ENCODE peak calls at places on chromosomes 4 and X, in eight cellular contexts. S, A, B, U, T, C, D and M are unnamed samples.

GRCh38 chr4:151407466-151408379 is 1.3 kb upstream of the FHIP1A start:
- DNase-seq in S (no peak), A (peak; percentile 16), B (no peak), U (no peak), T (peak; percentile 23), C (peak; percentile 30), D (peak; percentile 66), M (no peak)

GRCh38 chr4:177256950-177257349 is 52.7 kb upstream of the NEIL3 start:
- DNase-seq in S (no peak), A (no peak), B (no peak), U (no peak), T (no peak), C (no peak), D (no peak), M (no peak)

GRCh38 chr4:149145803-149146202 is 669.8 kb downstream of the IQCM start:
- DNase-seq in S (no peak), A (no peak), B (no peak), U (no peak), T (no peak), C (no peak), D (no peak), M (peak; percentile 59)

GRCh38 chr4:98491862-98492554 is 166.4 kb downstream of the TSPAN5 start:
- DNase-seq in S (no peak), A (no peak), B (no peak), U (no peak), T (no peak), C (no peak), D (peak; percentile 29), M (no peak)

GRCh38 chr4:101211146-101211553 is 136.2 kb downstream of the PPP3CA start:
- DNase-seq in S (no peak), A (no peak), B (no peak), U (no peak), T (no peak), C (no peak), D (peak; percentile 73), M (no peak)

GRCh38 chrX:14963447-14964236 is 90.4 kb downstream of the MOSPD2 start:
- DNase-seq in S (no peak), A (no peak), B (no peak), U (peak; percentile 49), T (no peak), C (no peak), D (peak; percentile 90), M (no peak)

GRCh38 chr4:102988429-102989020 is 31.0 kb downstream of the SLC9B1 start:
- DNase-seq in S (no peak), A (no peak), B (no peak), U (no peak), T (no peak), C (no peak), D (no peak), M (no peak)

GRCh38 chrX:139776614-139777013 is 68.6 kb upstream of the MCF2 start:
- DNase-seq in S (no peak), A (no peak), B (no peak), U (no peak), T (no peak), C (no peak), D (no peak), M (no peak)

GRCh38 chrX:78024349-78025108 is 55.1 kb upstream of the PGAM4 start:
- DNase-seq in S (no peak), A (peak; percentile 13), B (no peak), U (peak; percentile 43), T (peak; percentile 11), C (no peak), D (peak; percentile 23), M (no peak)

GRCh38 chr4:42066402-42066801 is 76.1 kb downstream of the SLC30A9 start:
- DNase-seq in S (no peak), A (no peak), B (no peak), U (no peak), T (no peak), C (no peak), D (no peak), M (no peak)

GRCh38 chr4:2432991-2433530 is 14.3 kb downstream of the CFAP99 start:
- DNase-seq in S (peak; percentile 57), A (no peak), B (no peak), U (no peak), T (peak; percentile 62), C (no peak), D (no peak), M (no peak)

GRCh38 chrX:150216716-150217115 is 146.4 kb upstream of the MAMLD1 start:
- DNase-seq in S (no peak), A (no peak), B (no peak), U (no peak), T (no peak), C (no peak), D (no peak), M (no peak)

GRCh38 chr4:128061566-128062536 is 739 bp downstream of the LARP1B start:
- DNase-seq in S (peak; percentile 75), A (peak; percentile 53), B (peak; percentile 65), U (peak; percentile 43), T (peak; percentile 58), C (peak; percentile 78), D (peak; percentile 69), M (no peak)

GRCh38 chr4:127783026-127783769 is 1.1 kb downstream of the HSPA4L start:
- DNase-seq in S (peak; percentile 88), A (peak; percentile 66), B (peak; percentile 75), U (peak; percentile 24), T (peak; percentile 92), C (peak; percentile 77), D (peak; percentile 99), M (no peak)

GRCh38 chrX:119479845-119480244 is 11.6 kb downstream of the SLC25A5 start:
- DNase-seq in S (no peak), A (no peak), B (no peak), U (no peak), T (no peak), C (no peak), D (peak; percentile 63), M (no peak)

GRCh38 chrX:119475389-119476101 is 7.3 kb downstream of the SLC25A5 start:
- DNase-seq in S (no peak), A (no peak), B (no peak), U (no peak), T (no peak), C (no peak), D (no peak), M (no peak)

GRCh38 chrX:119474615-119475388 is 6.6 kb downstream of the SLC25A5 start:
- DNase-seq in S (no peak), A (no peak), B (no peak), U (no peak), T (no peak), C (no peak), D (no peak), M (no peak)

GRCh38 chrX:119478504-119478903 is 10.3 kb downstream of the SLC25A5 start:
- DNase-seq in S (no peak), A (no peak), B (no peak), U (no peak), T (no peak), C (no peak), D (no peak), M (no peak)

GRCh38 chrX:119477812-119478232 is 9.6 kb downstream of the SLC25A5 start:
- DNase-seq in S (peak; percentile 63), A (no peak), B (no peak), U (no peak), T (peak; percentile 63), C (peak; percentile 58), D (no peak), M (no peak)
- H3K4me3 ChIP-seq in S (no peak overlapping the region), A (peak overlapping the region; percentile 35), B (no peak overlapping the region), U (no peak overlapping the region), T (no peak overlapping the region), C (peak overlapping the region; percentile 35), D (no peak overlapping the region), M (no peak overlapping the region)

DNA sequence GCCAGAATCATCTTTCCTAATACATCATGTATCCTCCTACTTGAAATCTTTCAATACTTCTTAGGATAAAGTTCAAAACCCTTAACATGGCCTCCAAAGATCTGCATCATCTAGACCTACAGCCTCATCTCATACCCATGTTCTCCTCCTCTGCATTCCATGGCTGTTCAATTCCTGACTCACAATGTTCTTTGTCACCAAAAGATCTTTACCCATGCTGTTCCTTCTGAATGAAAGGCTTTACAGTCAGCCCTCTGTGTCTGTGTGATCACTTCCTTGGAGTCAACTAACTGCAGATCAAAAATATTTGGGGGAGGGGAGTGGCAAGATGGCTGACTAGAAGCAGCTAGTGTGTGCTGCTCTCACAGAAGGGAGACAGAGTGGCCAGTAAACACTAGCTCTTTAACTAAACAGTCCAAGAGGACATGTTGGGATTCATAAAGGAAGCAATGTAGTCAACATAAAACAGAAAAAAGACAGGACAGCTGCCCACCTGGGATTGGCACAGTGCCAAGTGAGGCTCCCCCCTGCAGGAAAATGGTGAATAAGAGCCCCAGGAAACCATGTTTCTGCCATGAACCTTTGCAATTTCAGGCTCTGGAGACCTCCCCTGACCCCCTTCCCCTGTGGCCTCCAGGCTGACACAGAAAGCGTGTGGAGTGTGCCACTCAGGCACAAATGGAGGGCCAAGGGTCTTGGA is 31.9 kb downstream of the CBR4 start:
- DNase-seq in S (no peak), A (no peak), B (no peak), U (no peak), T (no peak), C (no peak), D (peak; percentile 34), M (peak; percentile 3)
- H3K9me3 ChIP-seq in S (peaks cover 38% of the 10 kb centered on the region), A (peaks cover 46% of the 10 kb centered on the region), B (peaks cover 23% of the 10 kb centered on the region), U (no peaks in the 10 kb centered on the region), T (peaks cover 13% of the 10 kb centered on the region), C (no peaks in the 10 kb centered on the region), D (no peaks in the 10 kb centered on the region), M (no peaks in the 10 kb centered on the region)

DNA sequence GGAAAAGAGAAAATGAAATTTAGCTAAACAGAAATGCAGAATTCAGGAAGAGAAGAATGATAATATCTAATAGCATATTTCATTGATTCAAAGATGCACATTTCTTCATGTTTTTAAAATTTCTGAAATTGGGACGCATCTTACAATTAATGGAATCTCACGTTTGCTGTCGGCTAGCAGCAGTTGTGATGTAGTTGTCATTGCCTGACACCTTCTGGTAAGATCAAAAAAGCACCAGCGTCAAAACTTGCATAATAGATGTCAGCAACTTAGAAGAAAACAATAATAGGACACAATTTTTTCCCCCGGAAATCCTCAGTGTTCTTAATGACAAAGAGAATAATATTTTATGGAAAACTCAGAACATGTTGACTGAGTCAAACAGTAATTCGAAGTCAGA is 29.8 kb upstream of the SLC7A3 start:
- DNase-seq in S (no peak), A (no peak), B (no peak), U (no peak), T (no peak), C (no peak), D (no peak), M (no peak)
- TF ChIP-seq CTCF in S (no peak), A (no peak), B (no peak), U (peak; percentile 30), T (no peak), C (no peak), D (peak; percentile 43), M (no peak)

DNA sequence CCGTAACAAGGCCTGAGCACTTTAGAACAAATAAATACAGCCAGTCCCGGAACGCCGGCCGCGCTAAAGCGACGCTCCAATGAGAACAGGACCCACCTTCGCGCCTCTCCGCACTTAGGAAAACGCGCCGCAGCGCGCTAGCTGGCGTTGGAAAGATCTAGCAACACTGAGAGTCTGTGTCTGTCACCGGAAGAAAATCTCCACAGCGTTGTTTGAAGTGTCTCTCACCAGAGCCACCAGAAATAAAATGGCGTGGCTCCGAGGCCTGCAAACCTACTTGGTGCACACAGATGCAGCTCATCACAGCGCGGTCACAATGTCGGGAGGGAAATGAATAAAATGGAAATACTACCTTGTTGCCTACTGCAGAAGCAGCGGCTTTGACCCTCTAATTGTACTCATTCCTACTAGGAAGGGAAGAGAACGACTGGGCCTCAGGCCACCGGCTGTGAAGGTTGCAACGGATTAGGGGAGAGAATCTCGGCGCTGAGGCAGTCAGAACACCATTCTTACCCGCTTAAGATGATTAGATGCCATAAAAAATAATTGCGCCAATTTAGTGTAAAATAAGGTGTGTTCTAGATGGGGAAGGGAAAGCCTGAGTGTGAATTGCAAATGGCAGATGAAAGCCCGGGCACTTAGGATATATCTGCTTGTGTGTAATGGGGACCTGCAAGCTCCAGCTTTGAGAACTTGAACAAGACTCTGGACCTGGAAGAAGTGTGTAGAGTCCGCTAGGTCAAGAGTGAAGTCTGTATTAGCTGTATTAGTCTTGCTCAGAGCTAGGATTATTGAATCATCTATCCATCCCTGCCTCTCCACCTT is 4.5 kb downstream of the NEUROG2 start:
- DNase-seq in S (no peak), A (no peak), B (no peak), U (no peak), T (no peak), C (no peak), D (no peak), M (no peak)
- H3K4me3 ChIP-seq in S (peak overlapping the region; percentile 21), A (peak overlapping the region; percentile 39), B (no peak overlapping the region), U (no peak overlapping the region), T (no peak overlapping the region), C (no peak overlapping the region), D (no peak overlapping the region), M (no peak overlapping the region)